ENCODE peak calls at places on chromosome 22, in four cellular contexts. U is K562, F is HepG2, A is WTC11. C is an unnamed sample.

GRCh38 chr22:49305215-49305965 is 522.3 kb downstream of the BRD1 start:
- DNase-seq in F (peak), A (peak), U (peak), C (no peak)

GRCh38 chr22:26445577-26446275 is 16.7 kb downstream of the ASPHD2 start:
- DNase-seq in F (no peak), A (no peak), U (no peak), C (no peak)

GRCh38 chr22:48566741-48567140 is 1260.9 kb downstream of the BRD1 start:
- DNase-seq in A (no peak), U (no peak), F (no peak), C (no peak)

GRCh38 chr22:45680932-45681700 is 9.5 kb downstream of the ATXN10 start:
- DNase-seq in A (no peak), F (no peak), U (no peak), C (no peak)

GRCh38 chr22:38973289-38974169 is 8.6 kb upstream of the APOBEC3B start:
- DNase-seq in A (peak), F (peak), U (peak), C (no peak)

GRCh38 chr22:38016182-38017078 is 32.1 kb upstream of the SOX10 start:
- DNase-seq in U (no peak), A (no peak), F (no peak), C (no peak)

GRCh38 chr22:40498454-40499186 is 128.2 kb downstream of the SGSM3 start:
- DNase-seq in F (peak), U (no peak), A (no peak), C (no peak)

GRCh38 chr22:28711820-28712777 is 29.5 kb downstream of the CHEK2 start:
- DNase-seq in F (peak), A (no peak), U (no peak), C (no peak)

GRCh38 chr22:39253427-39254070 is 8.8 kb upstream of the PDGFB start:
- DNase-seq in A (no peak), F (no peak), U (peak), C (no peak)

GRCh38 chr22:23772315-23773246 is at the start of gene MMP11:
- DNase-seq in A (peak), F (no peak), U (peak), C (no peak)

GRCh38 chr22:23212061-23213030 is 32.0 kb downstream of the BCR start:
- DNase-seq in F (no peak), A (no peak), U (peak), C (no peak)

GRCh38 chr22:48187272-48187855 is 1424.9 kb downstream of the TBC1D22A start:
- DNase-seq in F (no peak), U (no peak), A (no peak), C (no peak)

GRCh38 chr22:47168900-47169800 is 406.7 kb downstream of the TBC1D22A start:
- DNase-seq in F (peak), U (no peak), A (peak), C (no peak)
- TF ChIP-seq CREM in F (no peak), U (no peak), A (no peak), C (no peak)

DNA sequence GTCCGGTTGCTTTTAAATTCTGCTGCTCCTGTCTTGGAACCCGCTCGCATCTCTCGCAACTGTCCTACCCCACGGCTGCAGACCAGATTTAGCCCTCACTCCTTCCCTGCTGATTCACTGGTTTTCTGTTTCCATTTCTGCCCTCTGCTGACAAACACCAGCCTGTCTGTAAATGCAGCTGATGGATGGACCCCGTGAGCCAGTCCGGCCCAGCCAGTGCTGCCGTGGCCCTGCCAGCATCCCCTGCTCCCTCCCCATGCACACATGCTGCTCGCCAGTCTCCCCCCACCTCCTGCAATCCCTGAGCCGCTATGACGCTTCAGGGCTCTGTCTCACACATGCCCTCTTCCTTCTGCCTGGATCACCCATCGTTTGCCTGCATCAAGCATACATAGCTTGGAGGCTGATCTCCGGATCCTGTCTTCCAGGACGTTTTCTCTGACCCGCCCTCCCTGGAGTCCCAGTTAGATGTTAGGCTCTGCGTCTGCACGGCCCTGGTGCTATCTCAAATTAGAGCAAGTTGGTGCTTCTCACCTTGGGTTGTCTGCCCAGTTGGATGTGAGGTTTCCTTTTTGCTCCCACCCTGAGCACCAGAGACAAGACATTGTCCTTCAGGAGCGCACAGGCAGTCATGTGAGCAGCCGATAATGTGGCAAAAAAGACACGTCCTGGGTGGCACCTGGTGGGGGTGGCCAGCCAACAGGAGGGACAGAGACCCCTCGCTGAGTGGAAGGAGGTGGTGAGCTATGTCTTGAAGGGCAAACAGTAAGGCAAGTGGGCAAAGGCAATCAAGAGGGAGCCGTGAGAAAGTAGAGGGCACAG is 4.3 kb upstream of the ACR start:
- DNase-seq in U (no peak), A (peak), F (no peak), C (no peak)
- TF ChIP-seq CREM in U (no peak), A (no peak), F (no peak), C (no peak)

GRCh38 chr22:19759459-19759993 is 1.1 kb upstream of the TBX1 start:
- DNase-seq in A (peak), U (no peak), F (no peak), C (no peak)

GRCh38 chr22:19757140-19757984 is 3.2 kb upstream of the TBX1 start:
- DNase-seq in U (peak), A (peak), F (no peak), C (no peak)

GRCh38 chr22:19757985-19758895 is 2.3 kb upstream of the TBX1 start:
- DNase-seq in U (no peak), F (no peak), A (no peak), C (no peak)

GRCh38 chr22:19759994-19760651 is 455 bp upstream of the TBX1 start:
- DNase-seq in F (no peak), A (no peak), U (peak), C (no peak)

GRCh38 chr22:19758896-19759458 is 1.6 kb upstream of the TBX1 start:
- DNase-seq in A (no peak), F (no peak), U (no peak), C (no peak)
- TF ChIP-seq CREM in A (no peak), F (no peak), U (no peak), C (no peak)

GRCh38 chr22:43838161-43838560 is 24.2 kb downstream of the SULT4A1 start:
- DNase-seq in F (no peak), A (no peak), U (no peak), C (no peak)
- TF ChIP-seq CREM in F (no peak), A (no peak), U (no peak), C (no peak)

DNA sequence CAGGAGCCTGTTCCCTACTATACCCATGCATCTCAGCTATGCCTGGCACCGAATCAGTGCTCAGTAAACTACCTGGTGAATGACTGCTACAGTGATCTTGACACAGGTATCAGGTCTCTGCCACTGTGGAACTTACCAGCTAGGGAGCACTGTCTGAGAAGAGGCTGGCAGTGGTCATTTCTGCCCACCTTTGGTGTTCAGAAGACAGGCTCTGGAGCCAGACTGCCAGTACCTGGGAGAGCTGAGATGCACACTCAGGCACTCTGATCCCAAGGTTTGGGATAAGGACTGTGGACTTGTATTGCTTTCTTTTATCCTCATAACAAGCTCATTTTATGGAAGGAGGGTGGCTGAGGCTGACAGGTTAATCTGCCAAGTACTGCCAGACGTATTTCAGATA is 52.7 kb downstream of the SYN3 start:
- DNase-seq in U (no peak), F (no peak), A (no peak), C (no peak)
- TF ChIP-seq CREM in U (no peak), F (no peak), A (no peak), C (no peak)

GRCh38 chr22:50697667-50698506 is 25.3 kb downstream of the SHANK3 start:
- DNase-seq in A (peak), F (no peak), U (no peak), C (no peak)
- TF ChIP-seq CREM in A (no peak), F (no peak), U (no peak), C (no peak)